ENCODE peak calls at places on chromosomes 2 and 18, in seven cellular contexts. B is AG04449, R is cardiac muscle cell, G is fibroblast of villous mesenchyme, V is sigmoid colon, A is K562, Y is fibroblast of mammary gland. U is an unnamed sample.

GRCh38 chr18:63951302-63951705 is 2.2 kb downstream of the HMSD start:
- DNase-seq in B (no peak), R (no peak), G (no peak), V (no peak), A (no peak), Y (peak; percentile 52), U (no peak)

GRCh38 chr18:3498705-3499451 is 48.9 kb downstream of the TGIF1 start:
- DNase-seq in B (no peak), R (peak; percentile 77), G (peak; percentile 51), V (no peak), A (no peak), Y (peak; percentile 43), U (peak; percentile 80)

GRCh38 chr2:105697781-105698449 is 46.8 kb upstream of the NCK2 start:
- DNase-seq in B (no peak), R (no peak), G (no peak), V (no peak), A (no peak), Y (no peak), U (no peak)

GRCh38 chr2:64330281-64330680 is 123.7 kb upstream of the LGALSL start:
- DNase-seq in B (no peak), R (no peak), G (no peak), V (no peak), A (no peak), Y (peak; percentile 55), U (no peak)

GRCh38 chr2:198525196-198525595 is 720.8 kb downstream of the PLCL1 start:
- DNase-seq in B (no peak), R (no peak), G (no peak), V (no peak), A (no peak), Y (no peak), U (no peak)

GRCh38 chr2:232741972-232742371 is 34.4 kb downstream of the KCNJ13 start:
- DNase-seq in B (no peak), R (no peak), G (no peak), V (no peak), A (no peak), Y (no peak), U (no peak)

GRCh38 chr18:79603321-79604204 is 76.0 kb upstream of the CTDP1 start:
- DNase-seq in B (no peak), R (no peak), G (no peak), V (peak; percentile 57), A (no peak), Y (no peak), U (no peak)

GRCh38 chr2:32683520-32684086 is 55.8 kb downstream of the TTC27 start:
- DNase-seq in B (no peak), R (no peak), G (no peak), V (no peak), A (no peak), Y (no peak), U (no peak)

GRCh38 chr2:225270861-225271260 is 128.6 kb upstream of the NYAP2 start:
- DNase-seq in B (no peak), R (peak; percentile 38), G (peak; percentile 38), V (no peak), A (peak; percentile 10), Y (peak; percentile 80), U (no peak)

GRCh38 chr2:26349690-26350089 is 3.1 kb upstream of the ADGRF3 start:
- DNase-seq in B (no peak), R (no peak), G (no peak), V (no peak), A (no peak), Y (no peak), U (no peak)

GRCh38 chr2:100242891-100243670 is 79.2 kb downstream of the LONRF2 start:
- DNase-seq in B (no peak), R (peak; percentile 79), G (peak; percentile 58), V (peak; percentile 84), A (peak; percentile 63), Y (peak; percentile 49), U (peak; percentile 82)

GRCh38 chr2:72744049-72744448 is 81.8 kb downstream of the EXOC6B start:
- DNase-seq in B (no peak), R (no peak), G (peak; percentile 22), V (no peak), A (no peak), Y (peak; percentile 66), U (no peak)

GRCh38 chr18:9215221-9215933 is 78.8 kb downstream of the ANKRD12 start:
- DNase-seq in B (no peak), R (no peak), G (peak; percentile 48), V (no peak), A (no peak), Y (peak; percentile 27), U (no peak)

GRCh38 chr2:165016772-165017411 is 61.6 kb upstream of the SLC38A11 start:
- DNase-seq in B (peak; percentile 38), R (peak; percentile 65), G (peak; percentile 30), V (no peak), A (no peak), Y (peak; percentile 59), U (peak; percentile 33)

GRCh38 chr2:200442471-200442870 is 67.4 kb downstream of the KCTD18 start:
- DNase-seq in B (peak; percentile 54), R (no peak), G (peak; percentile 77), V (no peak), A (no peak), Y (peak; percentile 78), U (no peak)

GRCh38 chr2:237429761-237430160 is 15.8 kb upstream of the COL6A3 start:
- DNase-seq in B (no peak), R (no peak), G (no peak), V (no peak), A (no peak), Y (peak; percentile 79), U (no peak)

GRCh38 chr18:74370163-74370562 is 54.5 kb downstream of the C18orf63 start:
- DNase-seq in B (no peak), R (no peak), G (peak; percentile 10), V (no peak), A (no peak), Y (peak; percentile 88), U (no peak)

GRCh38 chr2:234026111-234026510 is 24.4 kb upstream of the SPP2 start:
- DNase-seq in B (no peak), R (no peak), G (peak; percentile 3), V (no peak), A (no peak), Y (peak; percentile 23), U (peak; percentile 35)

GRCh38 chr2:200812122-200813022 is 662 bp downstream of the BZW1 start:
- DNase-seq in B (no peak), R (peak; percentile 85), G (peak; percentile 78), V (peak; percentile 88), A (peak; percentile 50), Y (peak; percentile 53), U (peak; percentile 82)

GRCh38 chr2:43363086-43363485 is 136.7 kb upstream of the ZFP36L2 start:
- DNase-seq in B (no peak), R (no peak), G (no peak), V (no peak), A (no peak), Y (no peak), U (no peak)

GRCh38 chr2:68467077-68467960 is at the start of the genes APLF and FBXO48:
- DNase-seq in B (peak; percentile 95), R (peak; percentile 99), G (peak; percentile 99), V (peak; percentile 99), A (peak; percentile 87), Y (peak; percentile 99), U (peak; percentile 97)

GRCh38 chr2:102022884-102023539 is 31.3 kb downstream of the IL1R2 start:
- DNase-seq in B (no peak), R (no peak), G (no peak), V (no peak), A (no peak), Y (no peak), U (no peak)

GRCh38 chr2:96205238-96205637 is 3.4 kb downstream of the STARD7 start:
- DNase-seq in B (no peak), R (no peak), G (peak; percentile 23), V (no peak), A (no peak), Y (peak; percentile 37), U (no peak)

GRCh38 chr2:112685167-112685884 is 35.5 kb upstream of the NT5DC4 start:
- DNase-seq in B (no peak), R (no peak), G (no peak), V (no peak), A (no peak), Y (no peak), U (no peak)
- TF ChIP-seq CTCF in B (no peak), R (no peak), G (peak; percentile 28), V (no peak), A (no peak), Y (peak; percentile 26), U (peak; percentile 7)

DNA sequence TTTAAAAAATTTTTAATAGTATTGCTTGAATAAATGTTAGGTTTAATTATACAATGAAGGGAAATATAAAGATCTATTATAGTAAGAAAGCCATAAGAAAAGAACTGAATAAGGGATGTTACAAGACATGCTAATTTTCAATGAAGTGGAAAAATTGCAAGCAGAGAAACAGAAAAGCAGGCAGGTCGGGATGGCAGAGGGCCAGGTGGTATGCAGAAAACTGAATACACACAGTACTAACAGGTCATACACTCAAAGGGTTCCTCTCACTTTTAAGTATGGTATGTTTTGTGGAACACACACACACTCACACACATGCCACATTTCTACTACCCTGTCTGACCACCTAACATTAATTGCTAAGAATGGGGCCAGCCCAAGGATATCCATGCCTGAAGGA is 76.7 kb upstream of the DTNA start:
- DNase-seq in B (no peak), R (no peak), G (no peak), V (no peak), A (no peak), Y (no peak), U (no peak)
- TF ChIP-seq CTCF in B (no peak), R (no peak), G (no peak), V (no peak), A (no peak), Y (no peak), U (no peak)

GRCh38 chr2:171228826-171229225 is 68.1 kb upstream of the TLK1 start:
- DNase-seq in B (no peak), R (no peak), G (no peak), V (no peak), A (no peak), Y (no peak), U (no peak)

GRCh38 chr2:171226471-171226870 is 65.8 kb upstream of the TLK1 start:
- DNase-seq in B (no peak), R (no peak), G (no peak), V (no peak), A (no peak), Y (no peak), U (no peak)

GRCh38 chr2:171227066-171227782 is 66.5 kb upstream of the TLK1 start:
- DNase-seq in B (no peak), R (no peak), G (no peak), V (no peak), A (peak; percentile 65), Y (peak; percentile 44), U (no peak)

GRCh38 chr2:171225989-171226388 is 65.3 kb upstream of the TLK1 start:
- DNase-seq in B (no peak), R (no peak), G (no peak), V (no peak), A (no peak), Y (no peak), U (no peak)

GRCh38 chr2:171225302-171225980 is 64.7 kb upstream of the TLK1 start:
- DNase-seq in B (peak; percentile 60), R (no peak), G (peak; percentile 86), V (no peak), A (no peak), Y (peak; percentile 91), U (no peak)
- TF ChIP-seq CTCF in B (peak; percentile 48), R (peak; percentile 44), G (peak; percentile 47), V (no peak), A (peak; percentile 30), Y (peak; percentile 59), U (no peak)

DNA sequence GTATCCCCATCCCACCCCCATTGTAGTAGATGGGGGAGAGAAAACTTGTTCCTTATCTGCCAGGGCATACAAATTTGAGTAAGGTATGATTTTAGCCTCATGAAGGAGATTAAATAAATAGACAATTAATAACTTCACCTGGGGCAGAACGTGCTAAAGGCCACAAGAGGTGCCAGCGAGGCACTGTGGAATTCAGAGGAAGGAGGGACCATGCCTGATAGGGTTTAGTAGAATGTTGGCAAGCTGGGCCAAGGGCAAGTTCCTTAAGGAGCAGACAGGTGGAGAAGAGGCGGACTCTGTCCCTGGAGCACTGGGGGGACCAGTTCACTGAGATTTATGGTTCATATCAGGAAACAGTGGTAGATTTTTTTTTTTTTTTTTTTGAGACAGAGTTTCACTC is 22.5 kb downstream of the STAMBP start:
- DNase-seq in B (no peak), R (no peak), G (no peak), V (no peak), A (no peak), Y (no peak), U (no peak)
- TF ChIP-seq CTCF in B (no peak), R (peak; percentile 16), G (peak; percentile 24), V (no peak), A (peak; percentile 46), Y (peak; percentile 25), U (no peak)